ENCODE peak calls at places on chromosomes 16 and 17, in five cellular contexts. N is H1, F is H9, D is neuronal stem cell, O is mesenchymal stem cell. X is an unnamed sample.

GRCh38 chr17:42424991-42425610 is 2.0 kb upstream of the CAVIN1 start:
- DNase-seq in N (no peak), F (no peak), D (no peak), O (peak; percentile 44), X (no peak)

GRCh38 chr17:50956750-50957523 is 90.8 kb upstream of the TOB1 start:
- DNase-seq in N (peak; percentile 81), F (peak; percentile 92), D (no peak), O (peak; percentile 73), X (peak; percentile 64)

GRCh38 chr17:17041018-17041521 is 1.2 kb upstream of the MPRIP start:
- DNase-seq in N (no peak), F (no peak), D (no peak), O (peak; percentile 87), X (peak; percentile 58)

GRCh38 chr17:7685533-7686220 is 1.6 kb downstream of the TP53 start:
- DNase-seq in N (peak; percentile 91), F (peak; percentile 97), D (no peak), O (peak; percentile 96), X (peak; percentile 95)

GRCh38 chr16:73268311-73268997 is 220.5 kb upstream of the ZFHX3 start:
- DNase-seq in N (no peak), F (peak; percentile 59), D (peak; percentile 24), O (no peak), X (no peak)

GRCh38 chr17:15119928-15120327 is 145.2 kb downstream of the PMP22 start:
- DNase-seq in N (no peak), F (no peak), D (peak; percentile 30), O (peak; percentile 33), X (no peak)

GRCh38 chr17:47243737-47244598 is 9.7 kb upstream of the ITGB3 start:
- DNase-seq in N (no peak), F (no peak), D (no peak), O (no peak), X (no peak)

GRCh38 chr16:87072101-87072500 is 245.1 kb downstream of the C16orf95 start:
- DNase-seq in N (no peak), F (no peak), D (no peak), O (no peak), X (no peak)

GRCh38 chr17:60392845-60393702 is 1.1 kb upstream of the USP32 start:
- DNase-seq in N (no peak), F (no peak), D (no peak), O (peak; percentile 74), X (no peak)

GRCh38 chr16:54822502-54823291 is 108.0 kb upstream of the IRX5 start:
- DNase-seq in N (no peak), F (no peak), D (no peak), O (no peak), X (no peak)

GRCh38 chr16:10777356-10777755 is 33.7 kb downstream of the NUBP1 start:
- DNase-seq in N (no peak), F (no peak), D (no peak), O (no peak), X (no peak)

GRCh38 chr17:47604268-47604927 is 45.3 kb upstream of the KPNB1 start:
- DNase-seq in N (no peak), F (no peak), D (no peak), O (peak; percentile 58), X (no peak)

GRCh38 chr16:77273815-77274214 is 74.6 kb downstream of the SYCE1L start:
- DNase-seq in N (no peak), F (no peak), D (no peak), O (peak; percentile 41), X (no peak)

GRCh38 chr16:67939507-67940435 is 3.1 kb upstream of the PSMB10 start:
- DNase-seq in N (no peak), F (no peak), D (no peak), O (no peak), X (no peak)

GRCh38 chr17:76292567-76292966 is 15.5 kb downstream of the QRICH2 start:
- DNase-seq in N (no peak), F (no peak), D (no peak), O (no peak), X (no peak)

GRCh38 chr16:31466381-31466841 is 5.5 kb upstream of the TGFB1I1 start:
- DNase-seq in N (no peak), F (no peak), D (no peak), O (no peak), X (no peak)

GRCh38 chr17:49880291-49881053 is 32.6 kb upstream of the TAC4 start:
- DNase-seq in N (peak; percentile 95), F (peak; percentile 98), D (peak; percentile 82), O (peak; percentile 62), X (peak; percentile 95)

GRCh38 chr16:14672403-14672971 is 21.6 kb downstream of the PLA2G10 start:
- DNase-seq in N (no peak), F (no peak), D (no peak), O (no peak), X (no peak)

GRCh38 chr17:50834786-50835562 is 412 bp upstream of the WFIKKN2 start:
- DNase-seq in N (no peak), F (peak; percentile 34), D (no peak), O (peak; percentile 9), X (peak; percentile 16)

DNA sequence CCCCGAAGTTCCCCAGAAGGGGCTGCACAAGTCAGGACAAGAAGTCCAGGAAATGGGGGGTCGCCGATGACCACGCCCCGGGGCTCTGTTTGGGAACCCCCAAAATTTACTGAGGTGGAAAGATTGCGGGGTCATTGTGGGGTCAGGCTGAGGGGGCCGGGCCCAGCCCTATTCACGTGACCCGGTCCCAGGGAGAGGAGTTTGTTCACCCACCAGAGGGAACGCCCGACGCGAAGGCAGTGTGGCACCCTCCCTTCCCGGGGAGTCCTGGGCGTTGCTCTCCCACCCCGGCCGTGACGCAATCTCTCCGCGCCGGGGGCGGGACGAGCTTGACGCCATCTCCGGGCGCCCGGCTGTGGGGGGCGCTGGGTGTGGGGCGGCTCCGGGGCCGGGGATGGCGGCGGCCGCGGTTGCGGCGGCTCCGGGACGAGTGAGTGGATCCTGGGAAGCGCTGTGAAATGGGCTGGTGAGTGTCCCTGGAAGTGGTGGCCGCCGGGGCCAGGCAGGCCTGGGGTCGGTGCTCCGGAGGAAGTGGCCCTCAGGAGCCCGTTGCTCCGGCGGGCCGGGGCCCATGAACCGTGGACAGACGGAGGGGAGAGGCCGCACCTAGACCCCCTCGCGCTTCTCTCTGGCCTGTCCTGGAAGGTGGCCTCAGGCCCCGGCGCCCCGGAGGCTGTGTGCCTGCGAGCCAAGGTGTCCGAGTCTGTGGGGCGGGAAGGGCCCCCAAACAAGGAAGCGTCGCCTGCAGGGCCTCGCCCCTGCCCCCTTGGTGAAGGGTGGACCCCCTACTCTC is at the start of gene ATXN1L:
- DNase-seq in N (peak; percentile 98), F (peak; percentile 87), D (peak; percentile 88), O (peak; percentile 93), X (peak; percentile 83)
- H3K14ac ChIP-seq in N (no peak within 1 kb of the TSS), F (peak within 1 kb of the TSS; percentile 81), D (peak within 1 kb of the TSS; percentile 89), O (no peak within 1 kb of the TSS), X (peak within 1 kb of the TSS; percentile 96)

GRCh38 chr16:66581246-66581952 is 2.1 kb downstream of the CMTM2 start:
- DNase-seq in N (no peak), F (no peak), D (no peak), O (no peak), X (no peak)
- H2AK5ac ChIP-seq in N (no peak overlapping the region), F (no peak overlapping the region), D (no peak overlapping the region), O (peak overlapping the region; percentile 82), X (no peak overlapping the region)

GRCh38 chr16:1079341-1079740 is 6.8 kb downstream of the SSTR5 start:
- DNase-seq in N (no peak), F (no peak), D (no peak), O (no peak), X (no peak)

GRCh38 chr16:1078579-1079021 is 6.1 kb downstream of the SSTR5 start:
- DNase-seq in N (no peak), F (no peak), D (no peak), O (no peak), X (no peak)

GRCh38 chr16:1075546-1075945 is 3.0 kb downstream of the SSTR5 start:
- DNase-seq in N (no peak), F (no peak), D (no peak), O (no peak), X (no peak)

GRCh38 chr16:1077877-1078578 is 5.5 kb downstream of the SSTR5 start:
- DNase-seq in N (no peak), F (no peak), D (no peak), O (no peak), X (no peak)

DNA sequence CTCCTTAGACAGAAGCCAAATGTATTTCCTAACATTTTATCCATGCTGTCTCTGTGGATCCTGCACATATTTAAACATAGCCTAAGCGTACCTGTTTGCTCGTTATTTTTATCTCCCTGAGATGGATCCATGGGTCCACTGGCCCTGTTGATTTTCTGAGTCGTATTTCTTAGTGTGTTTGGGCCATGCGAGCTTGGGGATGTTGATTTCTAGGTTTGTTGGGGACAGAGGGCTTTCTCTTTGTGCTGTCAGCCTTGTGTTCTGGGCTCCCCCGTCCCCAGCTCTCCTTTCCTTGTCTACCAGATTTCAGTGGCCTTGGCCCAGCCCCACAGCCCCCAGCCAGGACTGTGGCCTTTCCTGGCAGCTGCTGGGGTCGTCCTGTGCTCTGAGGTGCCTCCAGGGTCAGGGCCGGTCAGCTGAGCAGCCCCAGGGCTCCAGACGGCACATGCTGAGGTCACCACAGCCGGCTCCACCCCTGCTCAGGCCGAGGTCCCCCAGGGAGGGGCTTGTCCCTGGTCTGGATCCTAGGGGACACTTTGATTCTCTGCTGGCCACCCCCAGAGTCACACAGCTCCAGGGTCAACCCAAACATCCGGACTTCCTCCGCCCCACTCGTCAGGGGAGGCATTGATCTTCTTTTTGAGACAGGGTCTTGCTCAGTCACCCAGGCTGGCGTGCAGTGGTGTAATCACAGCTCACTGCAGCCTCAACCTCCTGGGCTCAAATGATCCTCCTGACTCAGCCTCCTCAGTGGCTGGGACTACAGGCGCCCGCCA is 4.4 kb downstream of the SSTR5 start:
- DNase-seq in N (no peak), F (no peak), D (no peak), O (no peak), X (no peak)
- H2BK12ac ChIP-seq in N (peak overlapping the region; percentile 9), F (no peak overlapping the region), D (no peak overlapping the region), O (no peak overlapping the region), X (no peak overlapping the region)

DNA sequence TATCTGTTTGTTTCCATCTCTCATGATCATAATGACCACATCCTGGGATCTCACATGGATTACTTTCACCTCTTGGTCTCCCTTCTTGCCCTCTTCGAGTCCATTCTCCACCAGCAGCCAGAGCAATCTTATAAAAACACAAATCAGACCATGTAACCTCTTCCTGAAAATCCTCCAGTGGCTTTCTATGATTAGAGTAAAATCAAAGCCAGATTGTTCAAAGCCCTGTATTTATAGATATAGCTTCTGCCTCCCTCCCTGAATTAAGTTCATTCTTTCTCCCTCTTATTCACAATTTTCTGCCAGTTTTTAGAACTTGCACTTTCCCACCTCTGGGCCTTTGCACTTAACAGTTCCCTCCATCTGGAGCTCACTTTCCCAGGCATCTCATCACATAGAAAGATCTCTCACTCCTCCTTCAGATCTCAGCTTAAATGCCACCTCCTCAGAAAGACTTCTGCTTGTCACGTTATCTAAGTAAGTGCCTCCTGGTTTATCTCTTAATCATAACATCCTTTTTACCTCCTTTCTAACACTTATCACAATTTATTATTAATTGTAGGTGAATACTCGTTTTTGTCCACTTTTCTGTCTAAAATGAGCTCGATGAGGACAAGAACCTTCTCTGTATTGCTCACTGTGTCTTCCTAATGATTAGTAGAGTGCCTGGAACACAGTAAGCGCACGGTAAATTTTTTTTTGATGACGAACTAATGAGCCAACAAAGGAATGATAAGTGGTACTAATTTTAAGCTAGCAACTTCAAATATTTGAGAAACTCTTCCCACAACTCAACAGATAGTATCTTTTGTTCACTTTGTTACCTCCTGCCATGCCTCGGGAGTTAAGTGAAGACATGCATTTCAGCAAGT is 80.5 kb downstream of the CYB561 start:
- DNase-seq in N (no peak), F (no peak), D (no peak), O (peak; percentile 52), X (peak; percentile 95)
- H3K14ac ChIP-seq in N (no peak overlapping the region), F (no peak overlapping the region), D (no peak overlapping the region), O (no peak overlapping the region), X (no peak overlapping the region)